ENCODE peak calls at places on chromosomes 11 and 22, in ten cellular contexts. One of them, this sample, is unnamed.

GRCh38 chr11:114040706-114041211 is 18.8 kb upstream of the ZBTB16 start:
- DNase-seq in EL: peak
- DNase-seq in M059J: peak
- DNase-seq in cardiac fibroblast: peak
- DNase-seq in left ventricle myocardium inferior: no peak
- DNase-seq in T-cell: no peak
- DNase-seq in stimulated activated CD8-positive, alpha-beta memory T cell treated with anti-CD3 and anti-CD28 coated beads, Interleukin-15, amount 100 ng/mL, for 1 hour: no peak
- DNase-seq in anterior cingulate cortex: no peak
- DNase-seq in NCI-H460: no peak
- DNase-seq in iPS DF 6.9: no peak
- DNase-seq in this sample: no peak

GRCh38 chr11:9089061-9089460 is 2.3 kb downstream of the SCUBE2 start:
- DNase-seq in iPS DF 6.9: no peak
- DNase-seq in cardiac fibroblast: no peak
- DNase-seq in NCI-H460: no peak
- DNase-seq in stimulated activated CD8-positive, alpha-beta memory T cell treated with anti-CD3 and anti-CD28 coated beads, Interleukin-15, amount 100 ng/mL, for 1 hour: no peak
- DNase-seq in anterior cingulate cortex: no peak
- DNase-seq in T-cell: no peak
- DNase-seq in M059J: no peak
- DNase-seq in EL: no peak
- DNase-seq in left ventricle myocardium inferior: no peak
- DNase-seq in this sample: no peak

GRCh38 chr11:44611088-44611487 is 45.6 kb downstream of the CD82 start:
- DNase-seq in T-cell: no peak
- DNase-seq in EL: no peak
- DNase-seq in NCI-H460: no peak
- DNase-seq in M059J: peak
- DNase-seq in iPS DF 6.9: no peak
- DNase-seq in left ventricle myocardium inferior: no peak
- DNase-seq in anterior cingulate cortex: no peak
- DNase-seq in cardiac fibroblast: no peak
- DNase-seq in stimulated activated CD8-positive, alpha-beta memory T cell treated with anti-CD3 and anti-CD28 coated beads, Interleukin-15, amount 100 ng/mL, for 1 hour: no peak
- DNase-seq in this sample: no peak

GRCh38 chr11:105673089-105673488 is 63.2 kb downstream of the GRIA4 start:
- DNase-seq in stimulated activated CD8-positive, alpha-beta memory T cell treated with anti-CD3 and anti-CD28 coated beads, Interleukin-15, amount 100 ng/mL, for 1 hour: no peak
- DNase-seq in EL: peak
- DNase-seq in left ventricle myocardium inferior: no peak
- DNase-seq in anterior cingulate cortex: no peak
- DNase-seq in cardiac fibroblast: peak
- DNase-seq in T-cell: no peak
- DNase-seq in NCI-H460: peak
- DNase-seq in M059J: peak
- DNase-seq in iPS DF 6.9: peak
- DNase-seq in this sample: no peak

GRCh38 chr11:31366795-31367194 is 2.7 kb downstream of the DCDC1 start:
- DNase-seq in NCI-H460: no peak
- DNase-seq in stimulated activated CD8-positive, alpha-beta memory T cell treated with anti-CD3 and anti-CD28 coated beads, Interleukin-15, amount 100 ng/mL, for 1 hour: no peak
- DNase-seq in left ventricle myocardium inferior: no peak
- DNase-seq in cardiac fibroblast: no peak
- DNase-seq in anterior cingulate cortex: no peak
- DNase-seq in iPS DF 6.9: no peak
- DNase-seq in M059J: no peak
- DNase-seq in EL: no peak
- DNase-seq in T-cell: peak
- DNase-seq in this sample: no peak

GRCh38 chr22:46738961-46739870 is 1.2 kb upstream of the CERK start:
- DNase-seq in cardiac fibroblast: peak
- DNase-seq in NCI-H460: peak
- DNase-seq in M059J: peak
- DNase-seq in EL: peak
- DNase-seq in T-cell: peak
- DNase-seq in left ventricle myocardium inferior: no peak
- DNase-seq in stimulated activated CD8-positive, alpha-beta memory T cell treated with anti-CD3 and anti-CD28 coated beads, Interleukin-15, amount 100 ng/mL, for 1 hour: no peak
- DNase-seq in iPS DF 6.9: no peak
- DNase-seq in anterior cingulate cortex: no peak
- DNase-seq in this sample: no peak

GRCh38 chr22:29994941-29995340 is 85.3 kb upstream of the HORMAD2 start:
- DNase-seq in anterior cingulate cortex: no peak
- DNase-seq in stimulated activated CD8-positive, alpha-beta memory T cell treated with anti-CD3 and anti-CD28 coated beads, Interleukin-15, amount 100 ng/mL, for 1 hour: no peak
- DNase-seq in iPS DF 6.9: no peak
- DNase-seq in left ventricle myocardium inferior: no peak
- DNase-seq in T-cell: no peak
- DNase-seq in M059J: peak
- DNase-seq in NCI-H460: no peak
- DNase-seq in cardiac fibroblast: peak
- DNase-seq in EL: peak
- DNase-seq in this sample: no peak

GRCh38 chr22:45331486-45331885 is 21.8 kb downstream of the FAM118A start:
- DNase-seq in cardiac fibroblast: no peak
- DNase-seq in anterior cingulate cortex: no peak
- DNase-seq in T-cell: no peak
- DNase-seq in EL: no peak
- DNase-seq in stimulated activated CD8-positive, alpha-beta memory T cell treated with anti-CD3 and anti-CD28 coated beads, Interleukin-15, amount 100 ng/mL, for 1 hour: no peak
- DNase-seq in NCI-H460: no peak
- DNase-seq in left ventricle myocardium inferior: no peak
- DNase-seq in iPS DF 6.9: no peak
- DNase-seq in M059J: no peak
- DNase-seq in this sample: no peak

GRCh38 chr22:39718921-39719320 is 148.4 kb downstream of the CACNA1I start:
- DNase-seq in NCI-H460: no peak
- DNase-seq in M059J: no peak
- DNase-seq in T-cell: no peak
- DNase-seq in EL: no peak
- DNase-seq in cardiac fibroblast: no peak
- DNase-seq in iPS DF 6.9: no peak
- DNase-seq in stimulated activated CD8-positive, alpha-beta memory T cell treated with anti-CD3 and anti-CD28 coated beads, Interleukin-15, amount 100 ng/mL, for 1 hour: no peak
- DNase-seq in left ventricle myocardium inferior: no peak
- DNase-seq in anterior cingulate cortex: no peak
- DNase-seq in this sample: no peak

GRCh38 chr11:2590951-2591754 is 108.6 kb downstream of the KCNQ1OT1 start:
- DNase-seq in stimulated activated CD8-positive, alpha-beta memory T cell treated with anti-CD3 and anti-CD28 coated beads, Interleukin-15, amount 100 ng/mL, for 1 hour: no peak
- DNase-seq in T-cell: no peak
- DNase-seq in cardiac fibroblast: no peak
- DNase-seq in M059J: no peak
- DNase-seq in iPS DF 6.9: no peak
- DNase-seq in left ventricle myocardium inferior: no peak
- DNase-seq in anterior cingulate cortex: peak
- DNase-seq in EL: no peak
- DNase-seq in NCI-H460: no peak
- DNase-seq in this sample: peak

GRCh38 chr11:125871391-125872137 is 15.9 kb upstream of the HYLS1 start:
- DNase-seq in NCI-H460: peak
- DNase-seq in M059J: peak
- DNase-seq in left ventricle myocardium inferior: no peak
- DNase-seq in T-cell: no peak
- DNase-seq in anterior cingulate cortex: no peak
- DNase-seq in EL: peak
- DNase-seq in stimulated activated CD8-positive, alpha-beta memory T cell treated with anti-CD3 and anti-CD28 coated beads, Interleukin-15, amount 100 ng/mL, for 1 hour: no peak
- DNase-seq in iPS DF 6.9: no peak
- DNase-seq in cardiac fibroblast: peak
- DNase-seq in this sample: no peak

GRCh38 chr22:39565414-39565944 is 5.1 kb upstream of the CACNA1I start:
- DNase-seq in left ventricle myocardium inferior: no peak
- DNase-seq in cardiac fibroblast: no peak
- DNase-seq in anterior cingulate cortex: no peak
- DNase-seq in EL: no peak
- DNase-seq in M059J: no peak
- DNase-seq in iPS DF 6.9: no peak
- DNase-seq in T-cell: no peak
- DNase-seq in NCI-H460: no peak
- DNase-seq in stimulated activated CD8-positive, alpha-beta memory T cell treated with anti-CD3 and anti-CD28 coated beads, Interleukin-15, amount 100 ng/mL, for 1 hour: no peak
- DNase-seq in this sample: no peak

GRCh38 chr22:42010778-42011177 is 12.2 kb downstream of the WBP2NL start:
- DNase-seq in cardiac fibroblast: no peak
- DNase-seq in NCI-H460: no peak
- DNase-seq in iPS DF 6.9: no peak
- DNase-seq in stimulated activated CD8-positive, alpha-beta memory T cell treated with anti-CD3 and anti-CD28 coated beads, Interleukin-15, amount 100 ng/mL, for 1 hour: no peak
- DNase-seq in left ventricle myocardium inferior: no peak
- DNase-seq in T-cell: no peak
- DNase-seq in M059J: no peak
- DNase-seq in EL: no peak
- DNase-seq in anterior cingulate cortex: no peak
- DNase-seq in this sample: no peak

GRCh38 chr22:26581026-26581425 is 8.9 kb downstream of the TPST2 start:
- DNase-seq in M059J: no peak
- DNase-seq in NCI-H460: no peak
- DNase-seq in EL: no peak
- DNase-seq in stimulated activated CD8-positive, alpha-beta memory T cell treated with anti-CD3 and anti-CD28 coated beads, Interleukin-15, amount 100 ng/mL, for 1 hour: no peak
- DNase-seq in T-cell: no peak
- DNase-seq in iPS DF 6.9: no peak
- DNase-seq in cardiac fibroblast: no peak
- DNase-seq in anterior cingulate cortex: no peak
- DNase-seq in left ventricle myocardium inferior: no peak
- DNase-seq in this sample: no peak

GRCh38 chr11:126133902-126134301 is 71.2 kb upstream of the CDON start:
- DNase-seq in stimulated activated CD8-positive, alpha-beta memory T cell treated with anti-CD3 and anti-CD28 coated beads, Interleukin-15, amount 100 ng/mL, for 1 hour: no peak
- DNase-seq in iPS DF 6.9: no peak
- DNase-seq in T-cell: no peak
- DNase-seq in EL: no peak
- DNase-seq in M059J: no peak
- DNase-seq in cardiac fibroblast: no peak
- DNase-seq in NCI-H460: no peak
- DNase-seq in left ventricle myocardium inferior: no peak
- DNase-seq in anterior cingulate cortex: no peak
- DNase-seq in this sample: no peak